ENCODE peak calls at places on chromosomes 7 and 10, in five cellular contexts. One of them, this sample, is unnamed.

GRCh38 chr7:22549667-22550513 is 49.9 kb upstream of the STEAP1B start:
- DNase-seq in gastrocnemius medialis: no peak
- DNase-seq in ovary: no peak
- DNase-seq in IMR-90: peak
- DNase-seq in A549: no peak
- DNase-seq in this sample: no peak

GRCh38 chr7:142445019-142445686 is 187.3 kb upstream of the PRSS58 start:
- DNase-seq in gastrocnemius medialis: no peak
- DNase-seq in ovary: no peak
- DNase-seq in IMR-90: no peak
- DNase-seq in A549: no peak
- DNase-seq in this sample: no peak

GRCh38 chr7:112782498-112782897 is 7.7 kb downstream of the TMEM168 start:
- DNase-seq in gastrocnemius medialis: no peak
- DNase-seq in ovary: no peak
- DNase-seq in IMR-90: no peak
- DNase-seq in A549: no peak
- DNase-seq in this sample: no peak

GRCh38 chr10:32957341-32958084 is 517 bp downstream of the ITGB1 start:
- DNase-seq in gastrocnemius medialis: peak
- DNase-seq in ovary: peak
- DNase-seq in IMR-90: no peak
- DNase-seq in A549: no peak
- DNase-seq in this sample: peak

GRCh38 chr10:78571916-78572315 is 496.9 kb upstream of the ZMIZ1 start:
- DNase-seq in gastrocnemius medialis: no peak
- DNase-seq in ovary: no peak
- DNase-seq in IMR-90: no peak
- DNase-seq in A549: no peak
- DNase-seq in this sample: no peak

GRCh38 chr7:91357379-91357778 is 93.1 kb downstream of the FZD1 start:
- DNase-seq in gastrocnemius medialis: no peak
- DNase-seq in ovary: no peak
- DNase-seq in IMR-90: no peak
- DNase-seq in A549: no peak
- DNase-seq in this sample: no peak

GRCh38 chr10:73159038-73159648 is 8.7 kb downstream of the ECD start:
- DNase-seq in gastrocnemius medialis: peak
- DNase-seq in ovary: peak
- DNase-seq in IMR-90: peak
- DNase-seq in A549: peak
- DNase-seq in this sample: peak

GRCh38 chr10:42990721-42991441 is 86.0 kb upstream of the RET start:
- DNase-seq in gastrocnemius medialis: no peak
- DNase-seq in ovary: peak
- DNase-seq in IMR-90: no peak
- DNase-seq in A549: no peak
- DNase-seq in this sample: no peak

GRCh38 chr7:5636914-5637313 is 144.5 kb downstream of the RNF216 start:
- DNase-seq in gastrocnemius medialis: peak
- DNase-seq in ovary: peak
- DNase-seq in IMR-90: peak
- DNase-seq in A549: peak
- DNase-seq in this sample: no peak

GRCh38 chr7:128774029-128774689 is 1.4 kb downstream of the OPN1SW start:
- DNase-seq in gastrocnemius medialis: no peak
- DNase-seq in ovary: no peak
- DNase-seq in IMR-90: no peak
- DNase-seq in A549: no peak
- DNase-seq in this sample: no peak

GRCh38 chr7:108094933-108095710 is 35.0 kb downstream of the LAMB4 start:
- DNase-seq in gastrocnemius medialis: no peak
- DNase-seq in ovary: no peak
- DNase-seq in IMR-90: peak
- DNase-seq in A549: peak
- DNase-seq in this sample: peak

GRCh38 chr10:59678884-59679301 is 30.8 kb downstream of the SLC16A9 start:
- DNase-seq in gastrocnemius medialis: no peak
- DNase-seq in ovary: no peak
- DNase-seq in IMR-90: no peak
- DNase-seq in A549: no peak
- DNase-seq in this sample: no peak

GRCh38 chr10:114328278-114328812 is 76.0 kb downstream of the AFAP1L2 start:
- DNase-seq in gastrocnemius medialis: no peak
- DNase-seq in ovary: no peak
- DNase-seq in IMR-90: no peak
- DNase-seq in A549: no peak
- DNase-seq in this sample: no peak

GRCh38 chr7:119232091-119232490 is 1007.6 kb downstream of the ANKRD7 start:
- DNase-seq in gastrocnemius medialis: no peak
- DNase-seq in ovary: no peak
- DNase-seq in IMR-90: no peak
- DNase-seq in A549: no peak
- DNase-seq in this sample: no peak

GRCh38 chr10:13346912-13347234 is 1.2 kb downstream of the SEPHS1 start:
- DNase-seq in gastrocnemius medialis: no peak
- DNase-seq in ovary: peak
- DNase-seq in IMR-90: no peak
- DNase-seq in A549: peak
- DNase-seq in this sample: no peak

GRCh38 chr7:121447191-121447920 is 51.2 kb upstream of the FAM3C start:
- DNase-seq in gastrocnemius medialis: peak
- DNase-seq in ovary: no peak
- DNase-seq in IMR-90: no peak
- DNase-seq in A549: no peak
- DNase-seq in this sample: no peak

GRCh38 chr10:1368772-1369171 is 312.6 kb downstream of the WDR37 start:
- DNase-seq in gastrocnemius medialis: no peak
- DNase-seq in ovary: peak
- DNase-seq in IMR-90: no peak
- DNase-seq in A549: peak
- DNase-seq in this sample: no peak

DNA sequence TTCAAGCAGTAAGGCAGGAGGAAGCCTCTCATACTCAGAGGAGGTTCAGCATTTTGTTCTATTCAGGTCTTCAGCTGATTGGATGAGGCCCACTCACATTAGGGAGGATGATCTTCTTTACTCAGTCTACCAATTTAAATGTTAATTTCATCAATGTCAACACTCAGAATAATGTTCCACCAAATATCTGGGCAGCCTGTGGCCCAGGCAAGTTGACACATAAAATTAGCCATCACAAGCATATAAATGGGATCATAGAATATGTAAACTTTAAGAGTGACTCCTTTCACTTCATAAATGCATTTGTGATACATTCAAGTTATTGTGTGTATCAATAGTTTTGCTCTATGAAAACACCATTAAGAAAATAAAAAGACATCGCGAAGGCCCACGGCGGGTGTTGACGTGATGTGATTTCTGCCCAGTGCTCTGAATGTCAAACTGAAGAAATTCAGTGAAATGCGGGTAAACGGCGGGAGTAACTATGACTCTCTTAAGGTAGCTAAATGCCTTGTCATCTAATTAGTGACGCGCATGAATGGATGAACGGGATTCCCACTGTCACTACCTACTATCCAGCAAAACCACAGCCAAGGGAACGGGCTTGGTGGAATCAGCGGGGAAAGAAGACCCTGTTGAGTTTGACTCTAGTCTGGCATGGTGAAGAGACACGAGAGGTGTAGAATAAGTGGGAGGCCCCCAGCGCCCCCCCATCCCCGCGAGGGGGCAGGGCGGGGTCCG is 536.1 kb upstream of the AUTS2 start:
- DNase-seq in gastrocnemius medialis: no peak
- DNase-seq in ovary: no peak
- DNase-seq in IMR-90: peak
- DNase-seq in A549: no peak
- DNase-seq in this sample: no peak
- TF ChIP-seq POLR2A in gastrocnemius medialis: no peak
- TF ChIP-seq POLR2A in ovary: no peak
- TF ChIP-seq POLR2A in IMR-90: no peak
- TF ChIP-seq POLR2A in A549: no peak
- TF ChIP-seq POLR2A in this sample: no peak

GRCh38 chr10:132150777-132151176 is 36.0 kb upstream of the DPYSL4 start:
- DNase-seq in gastrocnemius medialis: no peak
- DNase-seq in ovary: no peak
- DNase-seq in IMR-90: no peak
- DNase-seq in A549: no peak
- DNase-seq in this sample: no peak

GRCh38 chr10:132152896-132153580 is 33.7 kb upstream of the DPYSL4 start:
- DNase-seq in gastrocnemius medialis: no peak
- DNase-seq in ovary: peak
- DNase-seq in IMR-90: no peak
- DNase-seq in A549: no peak
- DNase-seq in this sample: peak

GRCh38 chr10:132151286-132151950 is 35.3 kb upstream of the DPYSL4 start:
- DNase-seq in gastrocnemius medialis: no peak
- DNase-seq in ovary: peak
- DNase-seq in IMR-90: no peak
- DNase-seq in A549: no peak
- DNase-seq in this sample: peak

GRCh38 chr10:132153616-132154217 is 33.0 kb upstream of the DPYSL4 start:
- DNase-seq in gastrocnemius medialis: no peak
- DNase-seq in ovary: peak
- DNase-seq in IMR-90: no peak
- DNase-seq in A549: no peak
- DNase-seq in this sample: no peak

DNA sequence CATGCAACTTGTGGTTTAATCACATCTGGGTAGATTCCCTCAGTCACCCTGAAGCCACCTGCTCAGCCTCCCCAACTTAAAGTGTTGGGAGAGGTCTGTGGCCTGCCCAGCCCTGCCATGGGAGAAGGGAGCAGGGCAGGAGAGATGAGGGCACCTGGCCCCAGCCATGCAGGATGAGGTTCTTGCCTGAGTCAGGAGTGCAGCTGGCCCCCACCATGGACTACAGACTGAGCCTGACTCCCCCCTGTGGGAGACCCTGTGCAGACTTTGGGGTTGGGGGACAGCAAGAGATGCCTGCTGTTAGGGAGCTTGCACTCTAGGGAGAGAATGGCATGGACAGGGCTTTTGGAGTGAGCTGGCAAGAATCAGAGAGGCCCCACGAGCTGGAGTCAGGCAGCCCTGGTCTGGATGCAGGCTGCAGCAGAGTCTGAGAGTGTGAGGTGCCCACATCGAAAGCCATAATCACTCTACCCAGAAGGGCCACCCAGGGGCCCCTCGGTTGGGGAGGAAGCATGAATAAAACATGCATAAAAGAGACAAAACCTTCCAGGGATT is 34.7 kb upstream of the DPYSL4 start:
- DNase-seq in gastrocnemius medialis: no peak
- DNase-seq in ovary: peak
- DNase-seq in IMR-90: no peak
- DNase-seq in A549: no peak
- DNase-seq in this sample: peak
- H3K4me3 ChIP-seq in gastrocnemius medialis: no peak
- H3K4me3 ChIP-seq in ovary: no peak
- H3K4me3 ChIP-seq in IMR-90: no peak
- H3K4me3 ChIP-seq in A549: no peak
- H3K4me3 ChIP-seq in this sample: no peak

GRCh38 chr7:87218941-87219544 is 489 bp downstream of the TMEM243 start:
- DNase-seq in gastrocnemius medialis: peak
- DNase-seq in ovary: peak
- DNase-seq in IMR-90: peak
- DNase-seq in A549: peak
- DNase-seq in this sample: peak

GRCh38 chr7:87217983-87218653 is 1.4 kb downstream of the TMEM243 start:
- DNase-seq in gastrocnemius medialis: no peak
- DNase-seq in ovary: no peak
- DNase-seq in IMR-90: no peak
- DNase-seq in A549: no peak
- DNase-seq in this sample: no peak

GRCh38 chr7:87220734-87221215 is 1.2 kb upstream of the TMEM243 start:
- DNase-seq in gastrocnemius medialis: peak
- DNase-seq in ovary: no peak
- DNase-seq in IMR-90: no peak
- DNase-seq in A549: no peak
- DNase-seq in this sample: no peak

GRCh38 chr7:87220026-87220733 is 648 bp upstream of the TMEM243 start:
- DNase-seq in gastrocnemius medialis: peak
- DNase-seq in ovary: peak
- DNase-seq in IMR-90: peak
- DNase-seq in A549: peak
- DNase-seq in this sample: peak

DNA sequence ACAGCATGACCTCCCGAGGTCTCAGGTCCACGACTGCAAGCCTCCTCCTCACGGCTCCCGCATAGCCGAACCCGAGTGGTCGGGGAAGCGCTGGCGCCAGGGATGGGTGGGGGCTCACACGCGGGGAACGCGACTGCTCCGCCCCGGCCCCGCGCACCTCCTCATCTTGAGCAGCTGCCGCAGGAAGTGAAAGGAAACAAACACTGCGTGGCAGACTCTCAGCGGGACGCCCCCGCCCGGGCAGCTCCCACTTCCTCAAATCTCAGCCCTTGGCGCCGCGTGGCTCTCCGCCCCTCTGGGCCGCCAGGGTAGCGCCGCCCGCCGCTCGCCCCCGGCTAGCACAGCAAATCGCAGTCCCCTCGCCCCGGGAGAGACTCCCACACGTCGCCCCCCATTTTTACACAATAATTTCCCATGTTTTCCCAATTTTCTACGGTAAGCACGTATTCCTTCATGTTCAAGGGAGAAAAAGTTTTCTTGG is at the start of gene TMEM243:
- DNase-seq in gastrocnemius medialis: peak
- DNase-seq in ovary: peak
- DNase-seq in IMR-90: peak
- DNase-seq in A549: peak
- DNase-seq in this sample: peak
- TF ChIP-seq POLR2A in gastrocnemius medialis: peak
- TF ChIP-seq POLR2A in ovary: peak
- TF ChIP-seq POLR2A in IMR-90: peak
- TF ChIP-seq POLR2A in A549: peak
- TF ChIP-seq POLR2A in this sample: peak

GRCh38 chr10:124745257-124745656 is 1.1 kb upstream of the FAM53B start:
- DNase-seq in gastrocnemius medialis: no peak
- DNase-seq in ovary: no peak
- DNase-seq in IMR-90: no peak
- DNase-seq in A549: no peak
- DNase-seq in this sample: no peak
- H3K4me3 ChIP-seq in gastrocnemius medialis: no peak
- H3K4me3 ChIP-seq in ovary: no peak
- H3K4me3 ChIP-seq in IMR-90: no peak
- H3K4me3 ChIP-seq in A549: no peak
- H3K4me3 ChIP-seq in this sample: no peak

GRCh38 chr10:125158528-125159485 is 1.6 kb downstream of the CTBP2 start:
- DNase-seq in gastrocnemius medialis: peak
- DNase-seq in ovary: peak
- DNase-seq in IMR-90: peak
- DNase-seq in A549: peak
- DNase-seq in this sample: peak
- TF ChIP-seq POLR2A in gastrocnemius medialis: peak
- TF ChIP-seq POLR2A in ovary: peak
- TF ChIP-seq POLR2A in IMR-90: peak
- TF ChIP-seq POLR2A in A549: peak
- TF ChIP-seq POLR2A in this sample: peak

This sample was measured in right lobe of liver.